ENCODE peak calls at places on chromosome 13, in seven cellular contexts. M is cardiac muscle cell; L is colonic mucosa; U is lower lobe of right lung; P is CD4-positive, CD25-positive, alpha-beta regulatory T cell; Z is body of pancreas; K is sigmoid colon. I is an unnamed sample.

GRCh38 chr13:40148103-40148502 is 492.6 kb downstream of the COG6 start:
- DNase-seq in M (no peak), L (no peak), U (no peak), P (no peak), Z (no peak), K (no peak), I (no peak)

GRCh38 chr13:34070006-34070405 is 252.1 kb downstream of the RFC3 start:
- DNase-seq in M (no peak), L (no peak), U (no peak), P (no peak), Z (no peak), K (no peak), I (no peak)

GRCh38 chr13:111267205-111267604 is 53.2 kb upstream of the TEX29 start:
- DNase-seq in M (no peak), L (no peak), U (no peak), P (no peak), Z (no peak), K (no peak), I (no peak)

GRCh38 chr13:112968910-112969691 is at the start of gene MCF2L:
- DNase-seq in M (peak), L (peak), U (peak), P (peak), Z (peak), K (peak), I (no peak)

GRCh38 chr13:67619987-67620386 is 389.9 kb upstream of the PCDH9 start:
- DNase-seq in M (no peak), L (no peak), U (no peak), P (no peak), Z (no peak), K (no peak), I (no peak)

GRCh38 chr13:111627596-111627995 is 307.2 kb downstream of the TEX29 start:
- DNase-seq in M (no peak), L (no peak), U (no peak), P (no peak), Z (no peak), K (peak), I (no peak)

GRCh38 chr13:111005808-111006494 is 91.1 kb upstream of the ANKRD10 start:
- DNase-seq in M (no peak), L (no peak), U (no peak), P (no peak), Z (peak), K (peak), I (no peak)

GRCh38 chr13:46173656-46174055 is 8.3 kb downstream of the LCP1 start:
- DNase-seq in M (no peak), L (no peak), U (no peak), P (no peak), Z (no peak), K (no peak), I (no peak)

GRCh38 chr13:101331731-101332130 is 84.6 kb downstream of the NALCN start:
- DNase-seq in M (no peak), L (no peak), U (no peak), P (no peak), Z (no peak), K (no peak), I (no peak)

GRCh38 chr13:20494656-20495055 is 31.0 kb downstream of the CRYL1 start:
- DNase-seq in M (no peak), L (no peak), U (no peak), P (no peak), Z (no peak), K (no peak), I (no peak)

GRCh38 chr13:70747305-70747704 is 639.1 kb upstream of the KLHL1 start:
- DNase-seq in M (no peak), L (no peak), U (no peak), P (no peak), Z (no peak), K (no peak), I (no peak)

GRCh38 chr13:19052180-19052579 is 129.4 kb downstream of the TUBA3C start:
- DNase-seq in M (no peak), L (no peak), U (no peak), P (no peak), Z (no peak), K (no peak), I (no peak)

GRCh38 chr13:29654807-29655547 is 59.5 kb upstream of the SLC7A1 start:
- DNase-seq in M (no peak), L (no peak), U (no peak), P (no peak), Z (no peak), K (no peak), I (no peak)

GRCh38 chr13:40920826-40921225 is 98.3 kb downstream of the ELF1 start:
- DNase-seq in M (no peak), L (no peak), U (no peak), P (no peak), Z (no peak), K (no peak), I (no peak)

GRCh38 chr13:95552539-95553270 is at the start of gene CLDN10:
- DNase-seq in M (peak), L (peak), U (no peak), P (no peak), Z (peak), K (no peak), I (no peak)

GRCh38 chr13:100581504-100581903 is 7.1 kb downstream of the GGACT start:
- DNase-seq in M (no peak), L (no peak), U (no peak), P (no peak), Z (no peak), K (no peak), I (no peak)

GRCh38 chr13:41056194-41056593 is 5.1 kb upstream of the WBP4 start:
- DNase-seq in M (no peak), L (no peak), U (no peak), P (no peak), Z (no peak), K (no peak), I (no peak)

GRCh38 chr13:27793377-27794074 is 1.2 kb downstream of the GSX1 start:
- DNase-seq in M (no peak), L (no peak), U (no peak), P (no peak), Z (no peak), K (no peak), I (no peak)

DNA sequence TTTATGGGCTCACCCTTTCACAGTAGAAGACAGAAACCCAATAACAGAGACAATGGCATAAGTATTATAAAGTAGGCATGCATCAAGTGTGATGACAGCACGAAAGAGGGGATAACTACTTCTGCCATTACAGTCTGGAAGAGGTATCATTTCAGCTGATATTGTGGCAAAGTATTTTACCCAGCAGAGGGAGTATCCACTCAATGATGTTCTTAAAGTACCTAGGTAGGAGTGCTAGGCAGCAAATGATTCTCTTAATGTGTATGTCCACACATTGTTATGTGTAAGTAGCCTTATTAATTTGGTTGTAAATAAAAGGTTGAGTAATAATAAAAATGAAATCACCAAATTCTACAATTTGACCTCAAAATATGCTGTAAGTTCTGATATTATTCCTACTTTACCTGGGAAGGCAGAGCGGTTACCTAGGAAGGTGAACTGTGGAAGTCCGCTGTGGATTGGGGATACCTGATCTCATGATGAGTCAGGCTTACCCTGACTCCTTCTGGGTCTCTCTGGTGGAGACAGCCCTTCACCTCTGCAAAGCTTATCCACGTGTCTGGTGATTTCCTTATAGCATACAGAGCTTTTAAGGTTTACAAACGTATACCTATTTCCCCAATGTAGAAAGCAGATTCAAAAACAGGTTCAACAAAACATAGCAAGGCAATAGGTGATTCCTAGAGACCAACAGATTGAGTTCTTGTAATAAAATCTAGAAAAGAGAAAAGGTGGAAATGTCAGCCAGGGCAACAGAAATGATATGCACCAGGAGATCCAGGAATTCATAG is 4.0 kb upstream of the UBAC2 start:
- DNase-seq in M (no peak), L (peak), U (no peak), P (peak), Z (no peak), K (no peak), I (no peak)
- H3K27ac ChIP-seq in M (no peak), L (peak), U (no peak), P (peak), Z (no peak), K (no peak), I (peak)

DNA sequence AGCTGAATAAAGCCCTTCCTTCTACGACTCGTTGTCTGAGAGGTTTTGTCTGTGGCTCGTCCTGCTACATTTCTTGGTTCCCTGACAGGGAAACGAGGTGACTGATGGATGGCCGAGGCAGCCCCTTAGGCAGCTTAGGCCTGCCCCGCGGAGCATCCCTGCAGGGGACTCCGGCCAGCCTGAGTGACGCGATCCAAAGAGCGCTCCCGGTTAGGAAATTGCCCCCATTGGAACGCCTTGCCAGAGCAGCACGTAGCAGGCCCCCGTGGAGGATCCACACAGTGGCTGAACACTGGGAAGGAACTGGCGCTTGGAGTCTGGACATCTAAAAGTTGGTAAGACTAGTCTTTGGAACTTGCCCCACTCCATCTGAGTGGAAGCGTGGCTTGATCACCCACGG is 296.8 kb upstream of the SGCG start:
- DNase-seq in M (no peak), L (no peak), U (no peak), P (no peak), Z (no peak), K (no peak), I (no peak)
- H3K27ac ChIP-seq in M (no peak), L (no peak), U (no peak), P (no peak), Z (no peak), K (no peak), I (no peak)

GRCh38 chr13:75635621-75636338 is at the start of gene LMO7:
- DNase-seq in M (peak), L (peak), U (peak), P (peak), Z (peak), K (peak), I (no peak)
- H3K27ac ChIP-seq in M (no peak), L (no peak), U (peak), P (no peak), Z (peak), K (peak), I (no peak)

DNA sequence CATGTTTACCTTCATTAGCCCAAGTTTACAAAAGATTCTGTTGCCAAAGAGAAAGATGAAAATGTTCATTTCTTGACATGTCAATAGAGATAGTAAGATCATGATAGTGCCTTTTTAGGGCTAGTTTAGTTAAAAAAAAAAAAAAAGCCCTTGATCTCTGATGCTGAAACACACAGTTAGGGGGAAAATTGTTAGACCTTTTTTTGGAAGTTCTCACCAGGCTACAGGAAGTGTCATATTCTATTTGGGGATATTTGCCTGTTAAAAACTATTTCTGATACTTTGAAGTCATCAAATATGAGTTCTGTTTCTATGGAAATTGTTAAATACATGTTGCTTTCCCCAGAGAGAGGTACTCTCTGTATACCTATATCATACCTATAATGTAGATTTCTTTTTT is 21.6 kb downstream of the SLAIN1 start:
- DNase-seq in M (no peak), L (no peak), U (no peak), P (no peak), Z (no peak), K (no peak), I (no peak)
- H3K27ac ChIP-seq in M (no peak), L (no peak), U (no peak), P (no peak), Z (no peak), K (no peak), I (no peak)

GRCh38 chr13:94169783-94170513 is 309.5 kb downstream of the DCT start:
- DNase-seq in M (no peak), L (no peak), U (no peak), P (no peak), Z (no peak), K (no peak), I (no peak)
- H3K27ac ChIP-seq in M (no peak), L (no peak), U (no peak), P (no peak), Z (no peak), K (no peak), I (no peak)

GRCh38 chr13:35729926-35730627 is 253.6 kb upstream of the MAB21L1 start:
- DNase-seq in M (no peak), L (no peak), U (no peak), P (no peak), Z (no peak), K (no peak), I (no peak)

GRCh38 chr13:35731471-35731870 is 255.0 kb upstream of the MAB21L1 start:
- DNase-seq in M (no peak), L (no peak), U (no peak), P (no peak), Z (no peak), K (no peak), I (no peak)

GRCh38 chr13:35733832-35734231 is 257.3 kb upstream of the MAB21L1 start:
- DNase-seq in M (no peak), L (no peak), U (no peak), P (no peak), Z (no peak), K (no peak), I (no peak)

GRCh38 chr13:35736876-35737275 is 260.4 kb upstream of the MAB21L1 start:
- DNase-seq in M (no peak), L (no peak), U (no peak), P (no peak), Z (no peak), K (no peak), I (no peak)

DNA sequence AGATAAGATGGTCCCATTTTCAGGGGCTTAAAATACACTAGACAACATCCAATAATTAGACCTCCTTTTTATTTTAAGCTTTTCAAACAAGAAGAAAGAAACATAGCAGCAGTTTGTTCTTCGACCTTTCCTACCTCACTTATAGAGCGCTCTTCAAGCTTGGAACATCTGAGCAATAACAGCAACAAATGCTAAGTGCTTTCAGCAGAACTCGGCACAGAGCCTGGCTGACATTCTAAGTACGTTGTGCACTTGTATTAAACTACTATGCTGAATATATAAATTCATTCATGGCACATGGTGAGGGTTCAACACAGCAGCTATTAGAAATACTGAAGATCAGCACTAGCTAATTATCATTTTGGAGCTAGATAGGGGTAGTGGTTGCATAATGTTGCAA is 256.1 kb upstream of the MAB21L1 start:
- DNase-seq in M (no peak), L (no peak), U (no peak), P (no peak), Z (no peak), K (peak), I (no peak)
- H3K27ac ChIP-seq in M (no peak), L (no peak), U (no peak), P (no peak), Z (no peak), K (peak), I (no peak)